ENCODE peak calls at places on chromosomes 6 and 20, in six cellular contexts. D, B, P, H, A and T are unnamed samples.

GRCh38 chr6:158170656-158171081 is 2.5 kb downstream of the GTF2H5 start:
- DNase-seq in P (no peak), D (no peak), B (no peak), A (no peak), H (peak), T (no peak)

GRCh38 chr6:40918035-40918651 is 120.9 kb downstream of the UNC5CL start:
- DNase-seq in P (no peak), D (no peak), B (no peak), A (no peak), H (no peak), T (no peak)

GRCh38 chr20:15205023-15205422 is 867.6 kb upstream of the FLRT3 start:
- DNase-seq in A (no peak), B (no peak), P (no peak), H (no peak), D (no peak), T (no peak)

GRCh38 chr6:111727798-111728197 is 122.1 kb upstream of the TRAF3IP2 start:
- DNase-seq in B (no peak), D (no peak), P (peak), A (no peak), H (no peak), T (no peak)

GRCh38 chr6:168194732-168195565 is 115.9 kb upstream of the FRMD1 start:
- DNase-seq in P (no peak), B (no peak), D (no peak), H (no peak), A (no peak), T (no peak)

GRCh38 chr6:52576054-52576391 is 837 bp downstream of the TRAM2 start:
- DNase-seq in P (peak), A (no peak), H (no peak), D (no peak), B (no peak), T (no peak)

GRCh38 chr6:114339706-114340105 is 3.1 kb downstream of the HS3ST5 start:
- DNase-seq in P (no peak), A (no peak), B (no peak), D (no peak), H (peak), T (no peak)

GRCh38 chr6:131060311-131060710 is 2.7 kb downstream of the EPB41L2 start:
- DNase-seq in D (no peak), B (no peak), H (no peak), A (no peak), P (no peak), T (no peak)

GRCh38 chr20:15077733-15078132 is 740.3 kb upstream of the FLRT3 start:
- DNase-seq in D (no peak), P (no peak), A (no peak), B (no peak), H (no peak), T (no peak)

GRCh38 chr20:53176133-53176532 is 204.0 kb downstream of the TSHZ2 start:
- DNase-seq in D (no peak), P (no peak), B (no peak), A (no peak), H (no peak), T (no peak)